ENCODE peak calls at places on chromosomes 7 and 10, in seven cellular contexts. T, Y, Q, I, O, J and N are unnamed samples.

GRCh38 chr10:86162696-86163400 is 203.7 kb downstream of the GRID1 start:
- DNase-seq in Y (no peak), J (no peak), Q (no peak), O (no peak), T (no peak), I (no peak), N (no peak)

GRCh38 chr10:59016043-59016442 is 160.4 kb upstream of the PHYHIPL start:
- DNase-seq in Q (no peak), O (no peak), J (no peak), Y (no peak), T (no peak), I (no peak), N (no peak)

GRCh38 chr7:55502988-55503514 is 69.3 kb downstream of the VOPP1 start:
- DNase-seq in T (no peak), Y (no peak), I (no peak), Q (no peak), O (no peak), J (no peak), N (no peak)

GRCh38 chr10:63929826-63930467 is 408.7 kb downstream of the REEP3 start:
- DNase-seq in Y (no peak), Q (no peak), I (no peak), J (no peak), O (no peak), T (no peak), N (no peak)

GRCh38 chr10:71128311-71129010 is 83.9 kb upstream of the UNC5B start:
- DNase-seq in Q (no peak), O (peak; percentile 34), J (no peak), I (no peak), T (no peak), Y (no peak), N (no peak)

GRCh38 chr10:92432596-92432995 is 141.3 kb downstream of the IDE start:
- DNase-seq in Y (no peak), O (no peak), I (no peak), J (no peak), T (no peak), Q (no peak), N (peak; percentile 51)

GRCh38 chr10:110843031-110843430 is 28.7 kb upstream of the PDCD4 start:
- DNase-seq in J (no peak), Y (no peak), I (no peak), O (peak; percentile 53), Q (no peak), T (no peak), N (no peak)

GRCh38 chr7:132084776-132085388 is 491.4 kb downstream of the PLXNA4 start:
- DNase-seq in J (no peak), O (no peak), Y (no peak), T (no peak), Q (no peak), I (peak; percentile 36), N (no peak)

GRCh38 chr7:13602036-13602435 is 387.4 kb downstream of the ETV1 start:
- DNase-seq in Q (no peak), Y (no peak), O (no peak), I (no peak), J (no peak), T (no peak), N (no peak)

GRCh38 chr7:117210908-117211307 is 112.0 kb downstream of the WNT2 start:
- DNase-seq in O (no peak), Q (no peak), T (no peak), J (no peak), I (no peak), Y (no peak), N (no peak)

GRCh38 chr10:81026597-81026996 is 488.9 kb downstream of the SH2D4B start:
- DNase-seq in Q (no peak), Y (no peak), J (no peak), O (no peak), I (peak; percentile 1), T (no peak), N (no peak)

GRCh38 chr7:45053401-45053800 is 35.4 kb downstream of the NACAD start:
- DNase-seq in Y (no peak), J (no peak), I (no peak), Q (no peak), O (no peak), T (no peak), N (no peak)

GRCh38 chr10:7410800-7411670 is at the start of gene SFMBT2:
- DNase-seq in Y (peak; percentile 68), I (peak; percentile 55), J (peak; percentile 43), Q (peak; percentile 74), O (peak; percentile 42), T (no peak), N (peak; percentile 89)

GRCh38 chr10:69359089-69360025 is 57.4 kb downstream of the TACR2 start:
- DNase-seq in T (no peak), Y (no peak), I (peak; percentile 67), O (no peak), Q (no peak), J (no peak), N (no peak)

GRCh38 chr10:51910596-51910995 is 211.2 kb upstream of the CSTF2T start:
- DNase-seq in J (no peak), O (no peak), Q (no peak), I (no peak), T (no peak), Y (no peak), N (no peak)

GRCh38 chr10:69458426-69459100 is 7.3 kb downstream of the TSPAN15 start:
- DNase-seq in J (no peak), Q (peak; percentile 68), I (no peak), Y (no peak), O (peak; percentile 93), T (no peak), N (no peak)

GRCh38 chr10:89516149-89516832 is 19.1 kb downstream of the SLC16A12 start:
- DNase-seq in T (peak; percentile 44), I (peak; percentile 98), J (peak; percentile 91), O (peak; percentile 32), Y (peak; percentile 74), Q (no peak), N (no peak)

GRCh38 chr10:132371641-132372081 is 25.3 kb upstream of the PWWP2B start:
- DNase-seq in T (no peak), Q (peak; percentile 26), O (no peak), I (peak; percentile 14), Y (no peak), J (no peak), N (no peak)

GRCh38 chr10:5413012-5413938 is 918 bp downstream of the NET1 start:
- DNase-seq in J (peak; percentile 43), Q (no peak), O (no peak), T (no peak), I (peak; percentile 52), Y (no peak), N (no peak)

GRCh38 chr7:140176271-140176701 is 497 bp downstream of the KDM7A start:
- DNase-seq in J (no peak), Y (no peak), T (no peak), Q (peak; percentile 50), I (no peak), O (no peak), N (no peak)

GRCh38 chr10:77116904-77117303 is 520.7 kb downstream of the KCNMA1 start:
- DNase-seq in I (no peak), J (no peak), Y (no peak), T (no peak), O (no peak), Q (no peak), N (no peak)

GRCh38 chr10:124916098-124916584 is 25.8 kb upstream of the ZRANB1 start:
- DNase-seq in O (no peak), J (peak; percentile 4), Y (no peak), I (peak; percentile 41), Q (no peak), T (no peak), N (no peak)
- TF ChIP-seq CTCF in O (no peak), J (no peak), Y (no peak), I (no peak), Q (no peak), T (no peak), N (no peak)

GRCh38 chr7:333399-333776 is 43.4 kb downstream of the FOXL3 start:
- DNase-seq in I (peak; percentile 21), Y (peak; percentile 82), J (peak; percentile 37), O (peak; percentile 56), T (no peak), Q (peak; percentile 71), N (no peak)

GRCh38 chr7:332020-332517 is 42.1 kb downstream of the FOXL3 start:
- DNase-seq in J (no peak), I (no peak), Y (no peak), Q (no peak), O (no peak), T (no peak), N (no peak)

GRCh38 chr7:330554-331230 is 40.7 kb downstream of the FOXL3 start:
- DNase-seq in Q (peak; percentile 35), T (no peak), I (no peak), Y (no peak), J (no peak), O (no peak), N (no peak)

GRCh38 chr7:334618-335357 is 44.8 kb downstream of the FOXL3 start:
- DNase-seq in J (no peak), I (no peak), O (no peak), Y (no peak), T (no peak), Q (no peak), N (no peak)

DNA sequence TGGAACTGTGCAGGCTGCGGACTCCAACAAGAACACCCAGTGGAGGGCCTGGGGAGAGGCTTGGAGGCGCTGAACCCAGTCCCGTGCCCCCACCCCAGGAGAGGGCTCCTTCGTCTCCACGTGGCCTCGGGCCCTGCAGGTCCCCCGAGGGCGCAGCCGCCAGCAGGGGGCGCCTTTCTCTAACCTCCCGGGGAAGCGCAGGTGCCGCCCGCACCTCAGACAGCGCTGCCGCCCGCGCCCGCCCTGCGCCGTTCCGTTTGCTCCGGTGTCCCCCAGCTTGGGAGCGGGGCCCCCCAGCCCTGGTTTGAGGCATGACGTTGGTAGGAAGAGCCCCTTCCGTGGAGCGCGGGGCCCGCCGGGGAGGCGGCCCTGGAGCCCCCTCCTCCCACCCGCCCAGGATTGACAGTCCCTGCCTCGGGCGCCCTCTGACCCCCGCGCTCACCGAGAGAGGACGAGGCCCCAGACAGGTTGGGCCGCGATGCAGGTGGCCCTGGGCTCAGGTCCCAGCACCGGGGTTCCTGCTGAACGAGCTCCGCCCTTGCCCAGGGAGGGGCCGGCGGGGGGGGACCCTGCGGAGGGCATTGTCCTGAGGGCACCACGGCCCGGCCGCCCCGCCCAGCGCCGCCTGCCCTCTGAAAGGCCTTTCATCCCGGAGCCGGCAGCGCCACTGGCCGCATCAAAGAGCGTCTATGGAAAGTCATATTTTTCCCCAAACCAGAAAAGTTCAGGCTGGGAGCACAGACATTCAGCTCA is 42.9 kb downstream of the FOXL3 start:
- DNase-seq in O (peak; percentile 90), J (peak; percentile 24), Y (peak; percentile 84), I (peak; percentile 65), Q (peak; percentile 90), T (peak; percentile 47), N (peak; percentile 93)
- TF ChIP-seq CTCF in O (peak; percentile 74), J (peak; percentile 58), Y (peak; percentile 91), I (peak; percentile 75), Q (peak; percentile 96), T (peak; percentile 82), N (peak; percentile 95)

GRCh38 chr7:26078437-26079362 is 73.3 kb upstream of the NFE2L3 start:
- DNase-seq in J (peak; percentile 3), T (peak; percentile 44), O (peak; percentile 76), I (peak; percentile 42), Y (peak; percentile 53), Q (peak; percentile 77), N (no peak)
- TF ChIP-seq CTCF in J (peak; percentile 33), T (peak; percentile 16), O (no peak), I (peak; percentile 58), Y (peak; percentile 48), Q (peak; percentile 44), N (peak; percentile 43)

DNA sequence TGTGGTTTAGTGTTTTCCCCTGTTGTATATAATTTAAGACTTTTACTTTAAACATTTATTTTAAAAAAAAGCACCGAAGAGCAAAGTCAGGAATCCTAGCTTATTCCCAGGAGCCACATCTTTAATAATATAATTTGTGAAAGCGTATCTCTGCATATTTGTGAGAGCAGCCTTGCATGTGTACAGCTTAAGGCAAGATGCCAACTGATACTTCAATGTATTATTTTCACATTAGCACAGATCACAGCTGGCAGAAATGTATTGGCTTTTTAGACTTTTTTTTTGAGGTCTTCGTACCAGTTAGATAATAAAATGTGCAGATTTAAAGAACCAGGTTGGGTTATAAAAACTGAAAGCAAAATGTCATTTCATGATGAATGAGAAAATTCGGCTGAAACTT is 845.7 kb upstream of the POT1 start:
- DNase-seq in O (no peak), Q (no peak), T (no peak), Y (no peak), I (peak; percentile 2), J (no peak), N (no peak)
- TF ChIP-seq CTCF in O (no peak), Q (no peak), T (no peak), Y (no peak), I (no peak), J (no peak), N (no peak)